ENCODE peak calls at places on chromosomes 11 and 22, in ten cellular contexts. One of them, this sample, is unnamed.

GRCh38 chr22:46581580-46582244 is 38.5 kb upstream of the GRAMD4 start:
- DNase-seq in A549: no peak
- DNase-seq in endothelial cell of umbilical vein: no peak
- DNase-seq in esophagus muscularis mucosa: no peak
- DNase-seq in heart left ventricle: no peak
- DNase-seq in uterus: peak
- DNase-seq in body of pancreas: no peak
- DNase-seq in transverse colon: peak
- DNase-seq in tibial nerve: peak
- DNase-seq in upper lobe of left lung: peak
- DNase-seq in this sample: peak

GRCh38 chr11:72238040-72238450 is 5.9 kb downstream of the PHOX2A start:
- DNase-seq in A549: peak
- DNase-seq in endothelial cell of umbilical vein: peak
- DNase-seq in esophagus muscularis mucosa: no peak
- DNase-seq in heart left ventricle: no peak
- DNase-seq in uterus: no peak
- DNase-seq in body of pancreas: peak
- DNase-seq in transverse colon: peak
- DNase-seq in tibial nerve: no peak
- DNase-seq in upper lobe of left lung: peak
- DNase-seq in this sample: peak

GRCh38 chr11:44403176-44403575 is 93.2 kb upstream of the ALX4 start:
- DNase-seq in A549: no peak
- DNase-seq in endothelial cell of umbilical vein: no peak
- DNase-seq in esophagus muscularis mucosa: no peak
- DNase-seq in heart left ventricle: no peak
- DNase-seq in uterus: no peak
- DNase-seq in body of pancreas: no peak
- DNase-seq in transverse colon: no peak
- DNase-seq in tibial nerve: no peak
- DNase-seq in upper lobe of left lung: no peak
- DNase-seq in this sample: no peak

GRCh38 chr11:73645570-73645969 is 811 bp upstream of the PLEKHB1 start:
- DNase-seq in A549: no peak
- DNase-seq in endothelial cell of umbilical vein: no peak
- DNase-seq in esophagus muscularis mucosa: no peak
- DNase-seq in heart left ventricle: no peak
- DNase-seq in uterus: no peak
- DNase-seq in body of pancreas: no peak
- DNase-seq in transverse colon: no peak
- DNase-seq in tibial nerve: no peak
- DNase-seq in upper lobe of left lung: no peak
- DNase-seq in this sample: no peak

GRCh38 chr11:109048098-109048497 is 373.9 kb upstream of the C11orf87 start:
- DNase-seq in A549: no peak
- DNase-seq in endothelial cell of umbilical vein: no peak
- DNase-seq in esophagus muscularis mucosa: no peak
- DNase-seq in heart left ventricle: no peak
- DNase-seq in uterus: no peak
- DNase-seq in body of pancreas: no peak
- DNase-seq in transverse colon: no peak
- DNase-seq in tibial nerve: no peak
- DNase-seq in upper lobe of left lung: no peak
- DNase-seq in this sample: no peak

GRCh38 chr22:28544431-28544868 is 135.2 kb downstream of the TTC28 start:
- DNase-seq in A549: no peak
- DNase-seq in endothelial cell of umbilical vein: no peak
- DNase-seq in esophagus muscularis mucosa: no peak
- DNase-seq in heart left ventricle: no peak
- DNase-seq in uterus: no peak
- DNase-seq in body of pancreas: no peak
- DNase-seq in transverse colon: no peak
- DNase-seq in tibial nerve: no peak
- DNase-seq in upper lobe of left lung: no peak
- DNase-seq in this sample: no peak

GRCh38 chr22:44957267-44957905 is 52.4 kb downstream of the PHF21B start:
- DNase-seq in A549: no peak
- DNase-seq in endothelial cell of umbilical vein: no peak
- DNase-seq in esophagus muscularis mucosa: no peak
- DNase-seq in heart left ventricle: no peak
- DNase-seq in uterus: no peak
- DNase-seq in body of pancreas: no peak
- DNase-seq in transverse colon: no peak
- DNase-seq in tibial nerve: no peak
- DNase-seq in upper lobe of left lung: no peak
- DNase-seq in this sample: no peak

GRCh38 chr22:29998627-29999026 is 81.6 kb upstream of the HORMAD2 start:
- DNase-seq in A549: no peak
- DNase-seq in endothelial cell of umbilical vein: no peak
- DNase-seq in esophagus muscularis mucosa: no peak
- DNase-seq in heart left ventricle: no peak
- DNase-seq in uterus: no peak
- DNase-seq in body of pancreas: no peak
- DNase-seq in transverse colon: no peak
- DNase-seq in tibial nerve: no peak
- DNase-seq in upper lobe of left lung: no peak
- DNase-seq in this sample: peak

GRCh38 chr11:10498022-10498400 is 42.9 kb downstream of the AMPD3 start:
- DNase-seq in A549: no peak
- DNase-seq in endothelial cell of umbilical vein: no peak
- DNase-seq in esophagus muscularis mucosa: peak
- DNase-seq in heart left ventricle: no peak
- DNase-seq in uterus: no peak
- DNase-seq in body of pancreas: no peak
- DNase-seq in transverse colon: no peak
- DNase-seq in tibial nerve: no peak
- DNase-seq in upper lobe of left lung: no peak
- DNase-seq in this sample: no peak
- TF ChIP-seq POLR2A in A549: no peak
- TF ChIP-seq POLR2A in endothelial cell of umbilical vein: no peak
- TF ChIP-seq POLR2A in esophagus muscularis mucosa: no peak
- TF ChIP-seq POLR2A in heart left ventricle: no peak
- TF ChIP-seq POLR2A in uterus: no peak
- TF ChIP-seq POLR2A in body of pancreas: no peak
- TF ChIP-seq POLR2A in transverse colon: no peak
- TF ChIP-seq POLR2A in tibial nerve: no peak
- TF ChIP-seq POLR2A in upper lobe of left lung: no peak
- TF ChIP-seq POLR2A in this sample: no peak

DNA sequence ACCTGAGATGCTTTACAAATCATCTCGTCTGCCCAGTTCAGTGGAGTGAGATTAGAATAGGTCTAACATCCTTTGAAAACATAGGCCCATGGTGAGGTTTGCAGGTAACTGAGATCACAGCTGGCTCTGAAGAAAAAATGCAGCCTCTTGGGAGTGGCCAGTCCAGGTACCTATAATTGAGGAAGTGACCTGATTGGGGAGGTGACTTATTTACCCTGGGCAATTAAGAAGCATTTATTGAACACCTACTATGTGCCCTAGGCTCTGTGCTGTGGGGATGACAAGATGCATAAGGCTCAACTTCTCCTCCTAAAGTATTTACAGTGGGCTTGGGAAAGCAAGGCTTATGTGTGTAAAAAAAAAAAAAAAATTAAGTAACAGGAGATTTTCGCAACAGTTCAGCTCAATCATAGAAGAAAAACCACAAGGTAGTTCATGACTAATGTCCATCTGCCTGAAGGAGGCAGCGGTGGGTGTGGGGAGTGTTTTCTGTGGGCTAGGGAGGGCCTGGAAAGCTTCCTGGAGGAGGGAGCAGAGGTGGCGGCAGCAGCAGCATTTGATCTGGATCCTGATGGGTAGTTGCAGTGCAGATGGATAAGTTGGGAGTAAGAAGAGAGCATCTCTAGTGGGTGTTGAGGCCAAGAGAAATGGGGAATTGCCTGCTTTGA is 16.1 kb downstream of the MICAL2 start:
- DNase-seq in A549: no peak
- DNase-seq in endothelial cell of umbilical vein: no peak
- DNase-seq in esophagus muscularis mucosa: no peak
- DNase-seq in heart left ventricle: no peak
- DNase-seq in uterus: no peak
- DNase-seq in body of pancreas: no peak
- DNase-seq in transverse colon: no peak
- DNase-seq in tibial nerve: no peak
- DNase-seq in upper lobe of left lung: peak
- DNase-seq in this sample: peak
- TF ChIP-seq CTCF in A549: no peak
- TF ChIP-seq CTCF in endothelial cell of umbilical vein: no peak
- TF ChIP-seq CTCF in esophagus muscularis mucosa: no peak
- TF ChIP-seq CTCF in heart left ventricle: no peak
- TF ChIP-seq CTCF in uterus: no peak
- TF ChIP-seq CTCF in body of pancreas: no peak
- TF ChIP-seq CTCF in transverse colon: no peak
- TF ChIP-seq CTCF in tibial nerve: no peak
- TF ChIP-seq CTCF in upper lobe of left lung: no peak
- TF ChIP-seq CTCF in this sample: no peak

GRCh38 chr11:19426719-19427066 is 185.9 kb upstream of the E2F8 start:
- DNase-seq in A549: no peak
- DNase-seq in endothelial cell of umbilical vein: no peak
- DNase-seq in esophagus muscularis mucosa: no peak
- DNase-seq in heart left ventricle: no peak
- DNase-seq in uterus: no peak
- DNase-seq in body of pancreas: no peak
- DNase-seq in transverse colon: no peak
- DNase-seq in tibial nerve: no peak
- DNase-seq in upper lobe of left lung: no peak
- DNase-seq in this sample: no peak

GRCh38 chr11:19428206-19429001 is 187.7 kb upstream of the E2F8 start:
- DNase-seq in A549: peak
- DNase-seq in endothelial cell of umbilical vein: peak
- DNase-seq in esophagus muscularis mucosa: peak
- DNase-seq in heart left ventricle: no peak
- DNase-seq in uterus: no peak
- DNase-seq in body of pancreas: no peak
- DNase-seq in transverse colon: no peak
- DNase-seq in tibial nerve: no peak
- DNase-seq in upper lobe of left lung: no peak
- DNase-seq in this sample: no peak

GRCh38 chr11:19422257-19422656 is 181.5 kb upstream of the E2F8 start:
- DNase-seq in A549: no peak
- DNase-seq in endothelial cell of umbilical vein: no peak
- DNase-seq in esophagus muscularis mucosa: no peak
- DNase-seq in heart left ventricle: no peak
- DNase-seq in uterus: no peak
- DNase-seq in body of pancreas: no peak
- DNase-seq in transverse colon: no peak
- DNase-seq in tibial nerve: no peak
- DNase-seq in upper lobe of left lung: no peak
- DNase-seq in this sample: no peak

GRCh38 chr11:19429108-19429760 is 188.5 kb upstream of the E2F8 start:
- DNase-seq in A549: no peak
- DNase-seq in endothelial cell of umbilical vein: no peak
- DNase-seq in esophagus muscularis mucosa: peak
- DNase-seq in heart left ventricle: no peak
- DNase-seq in uterus: no peak
- DNase-seq in body of pancreas: no peak
- DNase-seq in transverse colon: no peak
- DNase-seq in tibial nerve: no peak
- DNase-seq in upper lobe of left lung: no peak
- DNase-seq in this sample: peak

DNA sequence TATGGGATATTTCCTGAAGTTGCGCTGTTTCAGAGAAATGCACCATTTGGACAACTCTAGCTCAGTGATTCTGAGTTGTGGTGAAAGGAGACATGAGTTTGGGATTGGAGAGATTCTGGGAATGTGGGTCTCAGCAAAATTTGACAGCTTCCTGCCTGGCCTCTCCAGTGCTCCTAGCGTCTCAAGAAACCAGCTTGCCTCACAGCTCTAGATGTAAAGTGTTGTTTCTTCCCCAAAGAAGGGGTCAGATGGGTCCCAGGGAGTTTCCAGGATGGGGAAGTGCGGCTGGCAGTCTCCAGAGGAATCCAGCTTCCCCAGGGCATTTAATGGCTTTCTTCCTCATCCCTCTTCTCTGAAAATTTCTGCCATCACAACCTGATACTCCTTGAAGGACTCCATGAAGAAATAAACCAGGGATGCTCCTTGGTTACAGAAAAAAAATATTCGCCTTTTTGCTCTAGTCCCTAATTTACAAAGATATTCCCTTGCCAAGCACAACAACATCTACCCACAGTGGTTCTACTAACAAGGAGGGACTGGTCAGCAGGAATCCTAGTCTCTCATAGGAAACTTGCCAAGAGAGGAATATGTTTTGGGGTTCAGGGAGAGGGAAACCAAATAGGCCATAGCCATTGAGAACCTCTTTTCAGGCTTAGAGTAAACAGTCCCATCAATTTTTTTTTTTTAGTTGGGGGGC is 185.4 kb upstream of the E2F8 start:
- DNase-seq in A549: no peak
- DNase-seq in endothelial cell of umbilical vein: no peak
- DNase-seq in esophagus muscularis mucosa: no peak
- DNase-seq in heart left ventricle: no peak
- DNase-seq in uterus: no peak
- DNase-seq in body of pancreas: no peak
- DNase-seq in transverse colon: no peak
- DNase-seq in tibial nerve: no peak
- DNase-seq in upper lobe of left lung: no peak
- DNase-seq in this sample: no peak
- TF ChIP-seq POLR2A in A549: no peak
- TF ChIP-seq POLR2A in endothelial cell of umbilical vein: no peak
- TF ChIP-seq POLR2A in esophagus muscularis mucosa: no peak
- TF ChIP-seq POLR2A in heart left ventricle: no peak
- TF ChIP-seq POLR2A in uterus: no peak
- TF ChIP-seq POLR2A in body of pancreas: no peak
- TF ChIP-seq POLR2A in transverse colon: no peak
- TF ChIP-seq POLR2A in tibial nerve: no peak
- TF ChIP-seq POLR2A in upper lobe of left lung: no peak
- TF ChIP-seq POLR2A in this sample: no peak

GRCh38 chr22:42720263-42721044 is at the start of gene A4GALT:
- DNase-seq in A549: no peak
- DNase-seq in endothelial cell of umbilical vein: no peak
- DNase-seq in esophagus muscularis mucosa: no peak
- DNase-seq in heart left ventricle: peak
- DNase-seq in uterus: no peak
- DNase-seq in body of pancreas: no peak
- DNase-seq in transverse colon: no peak
- DNase-seq in tibial nerve: no peak
- DNase-seq in upper lobe of left lung: no peak
- DNase-seq in this sample: no peak

GRCh38 chr22:42719656-42720262 is 911 bp downstream of the A4GALT start:
- DNase-seq in A549: no peak
- DNase-seq in endothelial cell of umbilical vein: no peak
- DNase-seq in esophagus muscularis mucosa: no peak
- DNase-seq in heart left ventricle: no peak
- DNase-seq in uterus: no peak
- DNase-seq in body of pancreas: no peak
- DNase-seq in transverse colon: no peak
- DNase-seq in tibial nerve: no peak
- DNase-seq in upper lobe of left lung: no peak
- DNase-seq in this sample: no peak

GRCh38 chr22:42721045-42721434 is 370 bp upstream of the A4GALT start:
- DNase-seq in A549: no peak
- DNase-seq in endothelial cell of umbilical vein: no peak
- DNase-seq in esophagus muscularis mucosa: no peak
- DNase-seq in heart left ventricle: no peak
- DNase-seq in uterus: no peak
- DNase-seq in body of pancreas: no peak
- DNase-seq in transverse colon: no peak
- DNase-seq in tibial nerve: no peak
- DNase-seq in upper lobe of left lung: no peak
- DNase-seq in this sample: no peak

GRCh38 chr22:42717197-42717967 is 3.3 kb downstream of the A4GALT start:
- DNase-seq in A549: peak
- DNase-seq in endothelial cell of umbilical vein: no peak
- DNase-seq in esophagus muscularis mucosa: no peak
- DNase-seq in heart left ventricle: no peak
- DNase-seq in uterus: peak
- DNase-seq in body of pancreas: no peak
- DNase-seq in transverse colon: no peak
- DNase-seq in tibial nerve: no peak
- DNase-seq in upper lobe of left lung: no peak
- DNase-seq in this sample: peak

GRCh38 chr22:42719133-42719532 is 1.5 kb downstream of the A4GALT start:
- DNase-seq in A549: no peak
- DNase-seq in endothelial cell of umbilical vein: no peak
- DNase-seq in esophagus muscularis mucosa: no peak
- DNase-seq in heart left ventricle: no peak
- DNase-seq in uterus: no peak
- DNase-seq in body of pancreas: no peak
- DNase-seq in transverse colon: no peak
- DNase-seq in tibial nerve: no peak
- DNase-seq in upper lobe of left lung: no peak
- DNase-seq in this sample: no peak
- TF ChIP-seq CTCF in A549: no peak
- TF ChIP-seq CTCF in endothelial cell of umbilical vein: no peak
- TF ChIP-seq CTCF in esophagus muscularis mucosa: peak
- TF ChIP-seq CTCF in heart left ventricle: no peak
- TF ChIP-seq CTCF in uterus: peak
- TF ChIP-seq CTCF in body of pancreas: no peak
- TF ChIP-seq CTCF in transverse colon: no peak
- TF ChIP-seq CTCF in tibial nerve: no peak
- TF ChIP-seq CTCF in upper lobe of left lung: peak
- TF ChIP-seq CTCF in this sample: no peak

This sample was measured in NB4.